ENCODE peak calls at places on chromosomes 12 and 14, in five cellular contexts. K, X, U, M and Q are unnamed samples.

GRCh38 chr12:132279184-132279889 is 50.1 kb downstream of the GALNT9 start:
- DNase-seq in K (peak; percentile 31), X (peak; percentile 45), M (no peak), U (no peak), Q (no peak)

GRCh38 chr12:120093592-120094355 is 22.8 kb downstream of the RAB35 start:
- DNase-seq in M (no peak), K (peak; percentile 19), U (no peak), X (no peak), Q (no peak)

GRCh38 chr12:14716848-14717444 is 20.5 kb upstream of the GUCY2C start:
- DNase-seq in K (peak; percentile 57), X (peak; percentile 35), M (peak; percentile 70), U (no peak), Q (peak; percentile 9)

GRCh38 chr12:65670775-65671174 is 153.5 kb upstream of the HMGA2 start:
- DNase-seq in M (peak; percentile 97), K (no peak), U (no peak), X (no peak), Q (no peak)

GRCh38 chr12:34347367-34347766 is 325.1 kb downstream of the ALG10 start:
- DNase-seq in U (no peak), K (no peak), X (no peak), M (no peak), Q (no peak)

GRCh38 chr14:49366416-49366815 is 219.8 kb downstream of the RPS29 start:
- DNase-seq in M (no peak), K (no peak), U (no peak), X (no peak), Q (no peak)

GRCh38 chr14:41615011-41615595 is 8.4 kb downstream of the LRFN5 start:
- DNase-seq in U (no peak), M (no peak), X (no peak), K (peak; percentile 43), Q (no peak)

GRCh38 chr12:15558915-15559528 is 230.2 kb downstream of the EPS8 start:
- DNase-seq in U (no peak), K (peak; percentile 81), X (no peak), M (peak; percentile 54), Q (no peak)

GRCh38 chr14:21300892-21301291 is 21.0 kb downstream of the RPGRIP1 start:
- DNase-seq in K (no peak), M (peak; percentile 11), X (peak; percentile 27), U (peak; percentile 27), Q (no peak)

GRCh38 chr14:68789798-68790655 is 2.8 kb downstream of the ZFP36L1 start:
- DNase-seq in M (no peak), U (no peak), X (no peak), K (peak; percentile 39), Q (no peak)

GRCh38 chr12:128510527-128510926 is 243.6 kb downstream of the TMEM132C start:
- DNase-seq in K (no peak), M (no peak), U (no peak), X (no peak), Q (no peak)

GRCh38 chr14:22428681-22429315 is 160.2 kb downstream of the DAD1 start:
- DNase-seq in U (no peak), K (peak; percentile 28), X (peak; percentile 32), M (peak; percentile 22), Q (no peak)

GRCh38 chr12:19058235-19059021 is 71.1 kb upstream of the PLEKHA5 start:
- DNase-seq in M (no peak), U (no peak), X (no peak), K (peak; percentile 33), Q (no peak)

GRCh38 chr14:25537846-25538455 is 488.0 kb upstream of the STXBP6 start:
- DNase-seq in M (peak; percentile 31), X (no peak), K (no peak), U (peak; percentile 27), Q (no peak)

GRCh38 chr12:9787340-9787737 is 26.6 kb upstream of the CD69 start:
- DNase-seq in M (no peak), X (no peak), K (peak; percentile 44), U (no peak), Q (no peak)

GRCh38 chr14:104444159-104445030 is 135.2 kb upstream of the C14orf180 start:
- DNase-seq in X (peak; percentile 7), U (no peak), K (no peak), M (no peak), Q (no peak)

GRCh38 chr12:25071366-25071765 is 122.5 kb upstream of the BCAT1 start:
- DNase-seq in X (no peak), U (no peak), K (no peak), M (no peak), Q (peak; percentile 78)

GRCh38 chr12:120847392-120848157 is 56.6 kb downstream of the SPPL3 start:
- DNase-seq in K (no peak), M (peak; percentile 17), U (no peak), X (no peak), Q (no peak)

GRCh38 chr14:76603713-76604112 is 157.6 kb upstream of the VASH1 start:
- DNase-seq in X (no peak), U (no peak), M (no peak), K (no peak), Q (no peak)

GRCh38 chr12:47878918-47879481 is 25.8 kb downstream of the VDR start:
- DNase-seq in M (no peak), X (no peak), U (no peak), K (no peak), Q (no peak)

GRCh38 chr12:53737951-53738833 is 10.9 kb upstream of the CALCOCO1 start:
- DNase-seq in U (peak; percentile 52), M (no peak), K (no peak), X (no peak), Q (no peak)

GRCh38 chr12:91695964-91696363 is 449.7 kb downstream of the BTG1 start:
- DNase-seq in U (no peak), K (no peak), M (no peak), X (no peak), Q (no peak)
- TF ChIP-seq CTCF in U (no peak), K (no peak), M (peak; percentile 25), X (no peak), Q (peak; percentile 28)

GRCh38 chr12:113359939-113360748 is 1.8 kb downstream of the PLBD2 start:
- DNase-seq in M (no peak), X (peak; percentile 35), K (no peak), U (no peak), Q (no peak)
- TF ChIP-seq CTCF in M (no peak), X (no peak), K (peak; percentile 16), U (peak; percentile 13), Q (peak; percentile 25)

GRCh38 chr12:110091136-110091711 is 32.9 kb upstream of the IFT81 start:
- DNase-seq in U (no peak), X (no peak), M (no peak), K (no peak), Q (no peak)

GRCh38 chr12:110093631-110094311 is 30.4 kb upstream of the IFT81 start:
- DNase-seq in U (no peak), M (no peak), K (no peak), X (no peak), Q (no peak)

GRCh38 chr12:110088936-110089335 is 35.2 kb upstream of the IFT81 start:
- DNase-seq in X (no peak), K (no peak), M (no peak), U (no peak), Q (no peak)

GRCh38 chr12:110090266-110091135 is 33.7 kb upstream of the IFT81 start:
- DNase-seq in M (no peak), U (no peak), X (no peak), K (no peak), Q (no peak)
- TF ChIP-seq CTCF in M (no peak), U (no peak), X (no peak), K (no peak), Q (no peak)

DNA sequence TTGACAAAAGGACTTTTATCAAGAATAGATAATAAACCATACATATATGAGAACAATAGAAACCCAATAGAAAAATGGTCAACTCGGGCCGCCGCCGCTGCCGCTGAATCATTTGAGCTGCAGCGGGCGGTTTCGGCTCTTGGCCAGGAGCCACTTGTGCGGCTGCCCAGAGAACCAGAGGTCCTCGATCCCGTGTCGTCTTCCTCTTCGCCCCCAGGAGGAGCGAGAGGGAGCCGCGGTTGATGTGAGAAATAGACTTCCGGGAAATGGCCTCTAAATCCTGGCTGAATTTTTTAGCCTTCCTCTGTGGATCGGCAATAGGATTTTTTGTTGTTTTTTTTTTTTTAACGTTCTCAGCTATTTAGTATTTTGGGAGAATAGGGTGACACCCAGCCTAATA is 44.8 kb downstream of the CPSF6 start:
- DNase-seq in U (peak; percentile 16), X (peak; percentile 76), K (peak; percentile 77), M (peak; percentile 54), Q (no peak)
- TF ChIP-seq CTCF in U (peak; percentile 42), X (no peak), K (no peak), M (peak; percentile 17), Q (peak; percentile 26)

GRCh38 chr12:124913474-124914391 is 717 bp downstream of the UBC start:
- DNase-seq in U (peak; percentile 75), K (peak; percentile 68), M (peak; percentile 80), X (peak; percentile 95), Q (no peak)

GRCh38 chr12:124917135-124917840 is 2.8 kb upstream of the UBC start:
- DNase-seq in M (peak; percentile 100), U (peak; percentile 78), X (peak; percentile 98), K (peak; percentile 100), Q (peak; percentile 99)

GRCh38 chr12:124915249-124916236 is 1.1 kb upstream of the UBC start:
- DNase-seq in M (peak; percentile 60), K (peak; percentile 51), X (peak; percentile 63), U (no peak), Q (no peak)

GRCh38 chr12:124916370-124917134 is 2.1 kb upstream of the UBC start:
- DNase-seq in X (peak; percentile 88), U (no peak), M (peak; percentile 96), K (peak; percentile 95), Q (peak; percentile 85)

GRCh38 chr12:124914392-124915248 is at the start of gene UBC:
- DNase-seq in U (peak; percentile 85), X (peak; percentile 84), K (peak; percentile 97), M (peak; percentile 90), Q (peak; percentile 64)
- TF ChIP-seq CTCF in U (no peak), X (no peak), K (no peak), M (no peak), Q (no peak)

DNA sequence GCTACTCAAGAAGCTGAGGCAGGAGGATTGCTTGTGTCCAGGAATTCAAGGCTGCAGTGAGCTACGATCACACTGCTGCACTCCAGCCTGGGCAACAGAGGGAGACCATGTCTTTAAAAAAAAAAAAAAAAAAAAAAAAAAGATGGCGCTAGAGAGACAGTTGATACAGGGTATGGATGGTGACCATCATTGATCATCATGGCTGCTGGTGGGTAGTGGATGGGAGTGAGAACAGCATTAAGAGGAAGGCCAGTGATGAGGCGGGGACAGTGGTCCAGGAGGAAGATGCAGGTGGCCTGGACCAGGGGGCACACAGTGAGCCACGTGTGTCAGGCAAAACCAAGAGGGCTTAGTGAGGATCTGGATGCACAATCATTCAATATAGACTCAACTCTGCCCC is 26.8 kb upstream of the MAP1LC3B2 start:
- DNase-seq in X (no peak), K (no peak), M (no peak), U (no peak), Q (no peak)
- TF ChIP-seq CTCF in X (no peak), K (peak; percentile 2), M (no peak), U (no peak), Q (no peak)

GRCh38 chr12:93618891-93619410 is 46.5 kb downstream of the SOCS2 start:
- DNase-seq in X (no peak), U (no peak), M (no peak), K (no peak), Q (no peak)

GRCh38 chr12:93609281-93610192 is 37.1 kb downstream of the SOCS2 start:
- DNase-seq in X (no peak), U (no peak), M (no peak), K (no peak), Q (no peak)

GRCh38 chr12:93616584-93617101 is 44.2 kb downstream of the SOCS2 start:
- DNase-seq in X (no peak), M (peak; percentile 84), K (peak; percentile 44), U (no peak), Q (peak; percentile 91)

GRCh38 chr12:93612719-93613228 is 40.3 kb downstream of the SOCS2 start:
- DNase-seq in U (no peak), K (no peak), X (no peak), M (no peak), Q (no peak)

GRCh38 chr12:93614917-93615596 is 42.6 kb downstream of the SOCS2 start:
- DNase-seq in K (no peak), M (no peak), U (no peak), X (no peak), Q (no peak)
- TF ChIP-seq CTCF in K (no peak), M (no peak), U (no peak), X (no peak), Q (no peak)